ENCODE peak calls at places on chromosomes 12 and 14, in seven cellular contexts. H is left ventricle myocardium inferior, A is AG10803, Q is gastrocnemius medialis, B is fibroblast of mammary gland, K is GM23338, Y is cardiac muscle cell. U is an unnamed sample.

GRCh38 chr12:17204289-17205054 is 598.5 kb upstream of the LMO3 start:
- DNase-seq in A (no peak), H (no peak), K (no peak), Y (no peak), B (no peak), Q (no peak), U (no peak)

GRCh38 chr12:11719678-11720099 is 70.2 kb downstream of the ETV6 start:
- DNase-seq in Q (no peak), K (peak), B (peak), Y (peak), H (peak), A (peak), U (peak)

GRCh38 chr12:101642115-101643067 is 47.6 kb downstream of the MYBPC1 start:
- DNase-seq in Y (no peak), K (peak), Q (peak), H (no peak), B (no peak), A (no peak), U (no peak)

GRCh38 chr12:98401427-98401826 is 114.0 kb upstream of the TMPO start:
- DNase-seq in A (no peak), B (no peak), Y (peak), K (no peak), H (no peak), Q (no peak), U (peak)

GRCh38 chr12:82361461-82361915 is 3.2 kb downstream of the METTL25 start:
- DNase-seq in B (no peak), A (no peak), Y (no peak), H (no peak), Q (no peak), K (peak), U (no peak)

GRCh38 chr12:57146925-57147640 is at the start of gene LRP1-AS:
- DNase-seq in Q (no peak), Y (no peak), A (no peak), K (no peak), B (no peak), H (no peak), U (no peak)

GRCh38 chr12:65649126-65649525 is 175.2 kb upstream of the HMGA2 start:
- DNase-seq in Q (no peak), A (peak), H (no peak), Y (peak), K (no peak), B (peak), U (peak)

GRCh38 chr14:93114713-93115068 is 1.0 kb downstream of the ITPK1 start:
- DNase-seq in K (peak), A (no peak), Y (no peak), H (peak), B (no peak), Q (peak), U (no peak)

GRCh38 chr12:105640780-105641179 is 310.3 kb downstream of the C12orf75 start:
- DNase-seq in A (no peak), B (no peak), H (no peak), Q (no peak), Y (no peak), K (no peak), U (no peak)

GRCh38 chr12:111455448-111456320 is 50.0 kb downstream of the SH2B3 start:
- DNase-seq in K (no peak), Y (no peak), H (no peak), A (peak), Q (no peak), B (peak), U (peak)

GRCh38 chr12:21828111-21828775 is 53.7 kb upstream of the KCNJ8 start:
- DNase-seq in A (peak), K (no peak), B (peak), Y (no peak), H (no peak), Q (no peak), U (no peak)

GRCh38 chr12:58117201-58117600 is 175.8 kb downstream of the ATP23 start:
- DNase-seq in K (no peak), Y (no peak), H (no peak), A (no peak), Q (no peak), B (no peak), U (no peak)

GRCh38 chr14:46405095-46405494 is 246.5 kb downstream of the RPL10L start:
- DNase-seq in Q (no peak), H (no peak), Y (no peak), A (no peak), K (peak), B (no peak), U (no peak)

GRCh38 chr14:35898217-35898775 is 72.2 kb downstream of the BRMS1L start:
- DNase-seq in Y (no peak), A (no peak), K (peak), B (no peak), Q (no peak), H (no peak), U (no peak)

GRCh38 chr12:52081263-52081733 is 1.8 kb downstream of the SMIM41 start:
- DNase-seq in B (no peak), A (no peak), Y (no peak), K (no peak), Q (peak), H (no peak), U (no peak)

GRCh38 chr12:47735649-47736048 is 10.4 kb upstream of the ENDOU start:
- DNase-seq in A (no peak), B (peak), H (no peak), Y (no peak), K (no peak), Q (no peak), U (no peak)

GRCh38 chr12:120346681-120347080 is 19.1 kb upstream of the PLA2G1B start:
- DNase-seq in Q (no peak), B (no peak), A (no peak), H (no peak), K (peak), Y (no peak), U (no peak)

GRCh38 chr12:31965090-31965489 is 5.9 kb downstream of the RESF1 start:
- DNase-seq in H (no peak), A (no peak), K (peak), Y (no peak), B (no peak), Q (no peak), U (no peak)

GRCh38 chr14:24863933-24864708 is 185.8 kb downstream of the STXBP6 start:
- DNase-seq in Q (no peak), Y (no peak), B (no peak), H (no peak), K (no peak), A (no peak), U (no peak)

GRCh38 chr12:110234197-110235154 is 46.6 kb upstream of the ATP2A2 start:
- DNase-seq in A (no peak), K (no peak), Q (no peak), B (no peak), Y (peak), H (no peak), U (no peak)

GRCh38 chr12:12685305-12685704 is 10.7 kb downstream of the GPR19 start:
- DNase-seq in A (no peak), Q (no peak), H (no peak), B (no peak), Y (no peak), K (peak), U (no peak)

GRCh38 chr14:54908230-54908629 is 5.6 kb upstream of the GCH1 start:
- DNase-seq in A (no peak), K (no peak), Y (no peak), H (no peak), Q (no peak), B (no peak), U (no peak)

GRCh38 chr12:42588308-42588836 is 1.2 kb downstream of the PRICKLE1 start:
- DNase-seq in A (no peak), H (no peak), B (peak), Q (no peak), Y (peak), K (no peak), U (no peak)

GRCh38 chr14:106210650-106211049 is 684.3 kb downstream of the TMEM121 start:
- DNase-seq in K (no peak), H (no peak), A (no peak), B (no peak), Y (no peak), Q (no peak), U (no peak)

GRCh38 chr14:102824832-102825231 is 47.6 kb downstream of the TRAF3 start:
- DNase-seq in K (no peak), H (peak), Y (no peak), Q (peak), B (peak), A (peak), U (peak)

GRCh38 chr14:89185919-89186849 is 230.8 kb downstream of the FOXN3 start:
- DNase-seq in B (peak), Q (peak), H (no peak), Y (peak), A (peak), K (no peak), U (peak)

GRCh38 chr12:116276433-116277216 is 868 bp downstream of the MED13L start:
- DNase-seq in H (peak), Y (peak), B (peak), K (peak), Q (peak), A (peak), U (peak)

GRCh38 chr12:121364657-121365265 is 12.6 kb upstream of the ANAPC5 start:
- DNase-seq in Y (no peak), B (peak), A (peak), K (no peak), H (no peak), Q (no peak), U (peak)

GRCh38 chr12:9906888-9907287 is 25.3 kb downstream of the CLEC2A start:
- DNase-seq in Q (no peak), Y (no peak), A (no peak), K (no peak), H (no peak), B (peak), U (no peak)

GRCh38 chr14:94571395-94571794 is 9.8 kb upstream of the SERPINA5 start:
- DNase-seq in A (no peak), Y (peak), B (peak), K (no peak), H (peak), Q (no peak), U (peak)

GRCh38 chr12:116524964-116525379 is 34.2 kb upstream of the MAP1LC3B2 start:
- DNase-seq in B (peak), Y (peak), H (no peak), Q (no peak), K (peak), A (peak), U (peak)

GRCh38 chr14:22896760-22897159 is 13.7 kb downstream of the REM2 start:
- DNase-seq in K (peak), B (no peak), Q (no peak), Y (no peak), A (no peak), H (no peak), U (no peak)

GRCh38 chr12:46659844-46660243 is 166.0 kb downstream of the SLC38A4 start:
- DNase-seq in B (peak), Q (no peak), K (no peak), H (no peak), Y (peak), A (no peak), U (no peak)

GRCh38 chr12:3833670-3834310 is 39.4 kb downstream of the PARP11 start:
- DNase-seq in B (no peak), A (no peak), K (peak), Y (no peak), H (no peak), Q (no peak), U (no peak)

GRCh38 chr14:49545716-49546115 is 40.5 kb downstream of the RPS29 start:
- DNase-seq in A (no peak), B (no peak), Y (no peak), H (no peak), Q (no peak), K (peak), U (no peak)

GRCh38 chr14:53882684-53883083 is 73.9 kb downstream of the BMP4 start:
- DNase-seq in Q (no peak), H (no peak), A (no peak), B (no peak), K (no peak), Y (no peak), U (no peak)

GRCh38 chr12:92503029-92503931 is 199.5 kb upstream of the PLEKHG7 start:
- DNase-seq in H (no peak), Y (peak), A (no peak), Q (peak), B (no peak), K (no peak), U (no peak)

GRCh38 chr14:72558721-72559120 is 335.2 kb downstream of the DPF3 start:
- DNase-seq in Q (no peak), A (peak), H (no peak), Y (peak), K (no peak), B (peak), U (peak)

GRCh38 chr14:96863986-96864330 is 66.8 kb downstream of the VRK1 start:
- DNase-seq in B (no peak), Q (no peak), H (no peak), K (no peak), Y (no peak), A (no peak), U (no peak)
- TF ChIP-seq CTCF in B (no peak), Q (no peak), H (no peak), K (no peak), Y (no peak), A (no peak), U (no peak)

GRCh38 chr12:54301428-54302045 is 722 bp upstream of the NFE2 start:
- DNase-seq in Q (no peak), Y (no peak), B (no peak), K (peak), H (no peak), A (no peak), U (no peak)
- H3K4me3 ChIP-seq in Q (no peak), Y (no peak), B (no peak), K (peak), H (no peak), A (no peak), U (no peak)

GRCh38 chr12:30438526-30439120 is 257.0 kb downstream of the IPO8 start:
- DNase-seq in Y (peak), K (no peak), B (no peak), Q (no peak), H (no peak), A (no peak), U (no peak)

GRCh38 chr12:30437044-30437443 is 258.6 kb downstream of the IPO8 start:
- DNase-seq in Q (no peak), K (no peak), Y (peak), H (no peak), B (peak), A (no peak), U (no peak)

GRCh38 chr12:30437616-30438015 is 258.1 kb downstream of the IPO8 start:
- DNase-seq in B (peak), A (peak), K (no peak), H (no peak), Q (no peak), Y (peak), U (no peak)

GRCh38 chr12:30440826-30441602 is 254.7 kb downstream of the IPO8 start:
- DNase-seq in B (peak), H (no peak), K (peak), Y (peak), Q (no peak), A (peak), U (no peak)
- TF ChIP-seq CTCF in B (peak), H (peak), K (peak), Y (peak), Q (no peak), A (peak), U (peak)

DNA sequence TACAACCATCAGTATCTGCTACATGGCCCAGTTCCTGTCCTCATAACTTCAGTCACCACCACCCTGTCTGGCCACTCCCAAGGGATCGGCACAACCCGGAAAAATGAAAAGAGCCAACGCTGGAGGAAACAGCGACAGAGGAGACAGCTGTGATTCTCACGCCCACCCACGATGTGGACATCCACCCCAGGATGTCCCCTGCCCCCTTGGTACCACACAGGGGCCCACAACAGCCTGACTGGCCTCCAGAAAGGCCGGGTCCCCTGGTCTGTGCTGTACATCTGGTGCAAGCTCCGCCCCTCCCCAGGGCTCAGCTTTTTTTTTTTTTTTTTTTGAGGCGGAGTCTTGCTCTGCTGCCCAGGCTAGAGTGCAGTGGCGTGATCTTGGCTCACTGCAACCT is 12.5 kb downstream of the RPS6KL1 start:
- DNase-seq in Y (no peak), A (no peak), B (no peak), H (no peak), Q (no peak), K (no peak), U (no peak)
- H3K4me3 ChIP-seq in Y (no peak), A (no peak), B (no peak), H (no peak), Q (no peak), K (no peak), U (no peak)